ENCODE peak calls at places on chromosomes 12 and 14, in ten cellular contexts. Q, J, P, Y, E, K, D, L, V and C are unnamed samples.

GRCh38 chr14:93688794-93689193 is 99.5 kb downstream of the PRIMA1 start:
- DNase-seq in L (no peak), V (no peak), P (no peak), Q (no peak), J (no peak), D (no peak), K (no peak), E (no peak), Y (no peak), C (no peak)

GRCh38 chr12:122336015-122336946 is 70.0 kb upstream of the VPS33A start:
- DNase-seq in V (peak; percentile 53), J (no peak), P (no peak), E (no peak), L (no peak), Q (no peak), D (no peak), Y (peak; percentile 36), K (no peak), C (no peak)

GRCh38 chr14:34650786-34651584 is 21.0 kb upstream of the SNX6 start:
- DNase-seq in L (peak; percentile 97), P (no peak), Q (no peak), K (peak; percentile 98), Y (peak; percentile 88), V (no peak), E (no peak), J (no peak), D (no peak), C (no peak)

GRCh38 chr12:122834921-122835692 is at the start of gene HIP1R:
- DNase-seq in V (peak; percentile 59), Q (no peak), Y (peak; percentile 27), J (no peak), D (no peak), K (no peak), L (no peak), P (no peak), E (peak; percentile 53), C (no peak)

GRCh38 chr14:96739511-96739910 is 57.7 kb upstream of the VRK1 start:
- DNase-seq in V (peak; percentile 18), J (no peak), D (peak; percentile 6), L (no peak), E (no peak), Q (no peak), K (no peak), Y (no peak), P (no peak), C (no peak)

GRCh38 chr12:118850244-118850825 is 131.0 kb upstream of the SRRM4 start:
- DNase-seq in Q (no peak), V (peak; percentile 82), D (no peak), L (no peak), K (no peak), P (no peak), Y (peak; percentile 46), E (no peak), J (no peak), C (no peak)

GRCh38 chr14:95386536-95386935 is 66.8 kb upstream of the CLMN start:
- DNase-seq in D (no peak), K (no peak), Y (no peak), P (no peak), V (no peak), L (no peak), E (no peak), J (no peak), Q (no peak), C (no peak)

GRCh38 chr12:61220337-61220736 is 1039.9 kb upstream of the USP15 start:
- DNase-seq in P (no peak), V (no peak), Q (no peak), E (no peak), Y (peak; percentile 68), J (no peak), L (no peak), K (no peak), D (no peak), C (no peak)

GRCh38 chr12:64001439-64001838 is 156.9 kb downstream of the SRGAP1 start:
- DNase-seq in L (no peak), Q (no peak), K (no peak), V (no peak), D (no peak), Y (no peak), E (no peak), J (no peak), P (no peak), C (peak; percentile 50)

GRCh38 chr12:96878704-96879103 is 28.4 kb upstream of the NEDD1 start:
- DNase-seq in E (no peak), J (no peak), V (no peak), P (no peak), Q (no peak), L (peak; percentile 61), D (no peak), K (peak; percentile 34), Y (peak; percentile 26), C (no peak)

GRCh38 chr12:21891763-21892217 is 49.4 kb downstream of the ABCC9 start:
- DNase-seq in Y (no peak), V (no peak), P (peak; percentile 76), J (peak; percentile 60), K (no peak), D (no peak), E (peak; percentile 24), Q (no peak), L (no peak), C (peak; percentile 65)

GRCh38 chr12:64109706-64110105 is 112.4 kb downstream of the KICS2 start:
- DNase-seq in V (no peak), Q (no peak), Y (no peak), D (no peak), J (no peak), L (no peak), E (no peak), P (no peak), K (no peak), C (no peak)

DNA sequence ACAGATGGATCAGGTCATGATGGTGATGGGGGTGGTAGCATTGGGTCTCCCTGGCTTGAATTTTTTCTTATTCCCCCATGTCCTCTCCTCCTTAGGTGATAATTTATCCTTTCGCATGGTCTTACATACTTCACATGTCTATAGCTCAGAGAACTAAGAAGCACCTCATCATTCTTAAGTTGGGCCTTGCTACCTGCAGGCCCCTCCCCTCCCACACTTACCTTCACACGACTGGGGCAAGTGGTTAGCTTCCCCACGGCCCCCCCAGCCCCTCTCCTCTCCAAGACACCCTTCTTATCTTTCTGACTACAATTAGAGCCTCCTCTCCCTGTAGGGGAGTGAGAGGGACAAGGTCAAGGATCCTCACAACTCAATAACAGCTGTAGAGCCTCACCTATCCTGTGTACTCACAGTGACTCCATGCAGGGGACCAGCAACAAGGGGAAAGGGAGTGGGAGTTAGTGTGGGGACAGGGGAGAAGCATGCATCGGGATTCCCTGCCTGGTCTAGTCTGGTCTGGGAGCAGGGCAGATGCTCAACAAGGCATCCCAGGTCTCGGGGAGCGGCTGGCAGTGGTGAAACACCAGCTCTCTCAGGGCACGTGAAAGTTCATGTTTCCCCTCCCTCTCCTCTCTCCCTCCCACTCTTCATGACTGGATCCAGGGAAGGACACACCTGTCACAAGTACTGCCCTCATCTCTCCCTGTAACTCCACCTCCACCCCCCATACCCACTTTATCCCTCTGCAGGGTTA is 45.4 kb downstream of the SMUG1 start:
- DNase-seq in D (no peak), V (no peak), J (no peak), Y (no peak), E (no peak), P (no peak), Q (no peak), K (no peak), L (no peak), C (no peak)
- H3K27me3 ChIP-seq in D (no peaks in the 10 kb centered on the region), V (peaks cover 53% of the 10 kb centered on the region), J (peaks cover 88% of the 10 kb centered on the region), Y (no peaks in the 10 kb centered on the region), E (no peaks in the 10 kb centered on the region), P (no peaks in the 10 kb centered on the region), Q (no peaks in the 10 kb centered on the region), K (peaks cover 51% of the 10 kb centered on the region), L (peaks cover 4% of the 10 kb centered on the region), C (peaks cover 42% of the 10 kb centered on the region)

GRCh38 chr12:41476499-41476898 is 288.4 kb downstream of the PDZRN4 start:
- DNase-seq in Y (no peak), V (no peak), P (no peak), K (no peak), D (no peak), E (no peak), Q (no peak), L (no peak), J (no peak), C (no peak)
- H3K27me3 ChIP-seq in Y (peaks cover 34% of the 10 kb centered on the region), V (no peaks in the 10 kb centered on the region), P (no peaks in the 10 kb centered on the region), K (no peaks in the 10 kb centered on the region), D (no peaks in the 10 kb centered on the region), E (no peaks in the 10 kb centered on the region), Q (no peaks in the 10 kb centered on the region), L (no peaks in the 10 kb centered on the region), J (no peaks in the 10 kb centered on the region), C (no peaks in the 10 kb centered on the region)

DNA sequence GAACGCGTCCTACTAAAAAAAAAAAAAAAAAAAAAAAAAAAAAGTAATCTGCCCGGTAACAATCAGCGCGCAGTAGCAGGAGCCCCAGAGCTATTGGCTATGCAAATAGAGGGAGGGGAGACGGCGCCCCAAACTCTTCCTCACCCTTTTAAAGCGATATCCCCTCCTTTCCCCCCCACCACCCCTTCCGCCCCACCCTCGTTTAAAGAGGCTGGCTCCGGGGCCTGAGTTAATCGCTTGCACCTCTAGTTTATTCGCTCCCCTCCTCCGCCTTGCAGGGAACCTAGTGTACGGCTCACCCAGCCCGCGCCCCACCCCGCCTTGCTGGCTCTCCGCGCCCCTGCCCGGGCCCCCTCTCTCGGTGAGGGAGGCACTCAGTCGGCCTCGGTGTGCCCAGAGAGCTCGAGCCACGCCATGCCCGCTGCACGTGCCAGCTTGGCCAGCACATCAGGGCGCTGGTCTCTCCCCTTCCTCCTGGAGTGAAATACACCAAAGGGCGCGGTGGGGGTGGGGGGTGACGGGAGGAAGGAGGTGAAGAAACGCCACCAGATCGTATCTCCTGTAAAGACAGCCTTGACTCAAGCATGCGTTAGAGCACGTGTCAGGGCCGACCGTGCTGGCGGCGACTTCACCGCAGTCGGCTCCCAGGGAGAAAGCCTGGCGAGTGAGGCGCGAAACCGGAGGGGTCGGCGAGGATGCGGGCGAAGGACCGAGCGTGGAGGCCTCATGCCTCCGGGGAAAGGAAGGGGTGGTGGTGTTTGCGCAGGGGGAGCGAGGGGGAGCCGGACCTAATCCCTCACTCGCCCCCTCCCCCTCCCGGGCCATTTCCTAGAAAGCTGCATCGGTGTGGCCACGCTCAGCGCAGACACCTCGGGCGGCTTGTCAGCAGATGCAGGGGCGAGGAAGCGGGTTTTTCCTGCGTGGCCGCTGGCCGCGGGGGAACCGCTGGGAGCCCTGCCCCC is 1.3 kb upstream of the CCND2 start:
- DNase-seq in K (no peak), E (peak; percentile 80), P (peak; percentile 78), D (no peak), J (peak; percentile 75), Y (no peak), V (peak; percentile 94), Q (peak; percentile 87), L (no peak), C (peak; percentile 87)
- H3K27me3 ChIP-seq in K (peaks cover 85% of the 10 kb centered on the region), E (peaks cover 9% of the 10 kb centered on the region), P (no peaks in the 10 kb centered on the region), D (no peaks in the 10 kb centered on the region), J (peaks cover 72% of the 10 kb centered on the region), Y (peaks cover 83% of the 10 kb centered on the region), V (peaks cover 29% of the 10 kb centered on the region), Q (no peaks in the 10 kb centered on the region), L (peaks cover 67% of the 10 kb centered on the region), C (peaks cover 29% of the 10 kb centered on the region)

DNA sequence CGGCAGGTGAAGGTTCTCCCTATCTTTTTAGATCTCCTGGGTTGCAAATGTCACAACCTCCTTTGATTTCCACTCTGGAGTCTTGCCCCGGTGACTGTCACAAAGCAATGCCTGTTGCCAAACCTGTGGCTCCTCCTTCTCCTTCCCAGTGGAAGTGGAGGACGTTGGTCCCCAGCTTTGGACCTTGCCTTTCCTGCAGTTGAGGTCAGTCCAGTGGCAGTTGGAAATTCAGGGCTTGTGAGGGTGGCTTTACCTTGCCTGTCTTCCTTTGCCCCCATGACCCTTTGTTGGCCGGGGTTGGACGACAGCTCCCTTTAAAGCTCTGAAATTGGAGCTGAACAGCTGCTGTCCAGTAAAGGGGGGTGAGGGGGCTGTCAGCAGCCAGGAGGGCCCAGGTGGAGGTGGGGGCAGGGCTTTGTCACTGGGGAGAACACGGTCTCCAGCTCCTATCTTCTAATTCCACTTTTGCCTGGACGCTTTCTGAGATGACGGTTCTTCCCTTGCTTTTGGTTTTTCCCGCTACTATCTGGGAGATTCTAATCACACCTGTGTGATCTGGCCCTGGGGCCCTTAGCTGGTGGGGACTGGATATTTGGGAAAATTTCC is 4.1 kb downstream of the TEAD4 start:
- DNase-seq in L (no peak), P (no peak), K (no peak), D (no peak), Y (no peak), J (no peak), Q (no peak), V (peak; percentile 70), E (no peak), C (no peak)
- H3K27me3 ChIP-seq in L (no peaks in the 10 kb centered on the region), P (no peaks in the 10 kb centered on the region), K (no peaks in the 10 kb centered on the region), D (no peaks in the 10 kb centered on the region), Y (no peaks in the 10 kb centered on the region), J (no peaks in the 10 kb centered on the region), Q (peaks cover 3% of the 10 kb centered on the region), V (peaks cover 3% of the 10 kb centered on the region), E (no peaks in the 10 kb centered on the region), C (no peaks in the 10 kb centered on the region)